ENCODE peak calls at places on chromosomes 3 and 15, in four cellular contexts. R, Y, A and D are unnamed samples.

GRCh38 chr3:186930143-186930638 is at the start of gene ST6GAL1:
- DNase-seq in R (peak; percentile 89), Y (peak; percentile 87), A (peak; percentile 66), D (peak; percentile 84)

GRCh38 chr3:129822679-129823078 is 70.8 kb downstream of the TMCC1 start:
- DNase-seq in R (no peak), Y (no peak), A (peak; percentile 72), D (no peak)

GRCh38 chr3:69541059-69541471 is 155.2 kb upstream of the FRMD4B start:
- DNase-seq in R (no peak), Y (no peak), A (no peak), D (no peak)

GRCh38 chr3:168044049-168044448 is 51.7 kb downstream of the GOLIM4 start:
- DNase-seq in R (no peak), Y (no peak), A (no peak), D (no peak)

GRCh38 chr3:12405432-12406272 is 78.6 kb upstream of the TSEN2 start:
- DNase-seq in R (peak; percentile 45), Y (no peak), A (peak; percentile 97), D (no peak)

GRCh38 chr3:51705276-51706020 is 1.4 kb upstream of the GRM2 start:
- DNase-seq in R (peak; percentile 82), Y (no peak), A (no peak), D (no peak)

GRCh38 chr15:49675051-49675450 is 54.2 kb downstream of the DTWD1 start:
- DNase-seq in R (no peak), Y (no peak), A (peak; percentile 95), D (no peak)

GRCh38 chr3:129501630-129502029 is 26.8 kb upstream of the RHO start:
- DNase-seq in R (no peak), Y (no peak), A (no peak), D (no peak)

GRCh38 chr3:21436846-21437245 is 314.2 kb downstream of the ZNF385D start:
- DNase-seq in R (no peak), Y (no peak), A (no peak), D (no peak)

GRCh38 chr3:54932606-54933005 is 4.7 kb upstream of the LRTM1 start:
- DNase-seq in R (no peak), Y (no peak), A (no peak), D (no peak)

GRCh38 chr3:9940746-9941145 is 7.1 kb downstream of the CRELD1 start:
- DNase-seq in R (no peak), Y (no peak), A (no peak), D (no peak)

GRCh38 chr3:195900426-195901355 is 7.7 kb downstream of the TNK2 start:
- DNase-seq in R (peak; percentile 98), Y (no peak), A (no peak), D (peak; percentile 59)

GRCh38 chr3:158508481-158508880 is 62.5 kb upstream of the MLF1 start:
- DNase-seq in R (no peak), Y (no peak), A (peak; percentile 31), D (no peak)

GRCh38 chr15:52021128-52021671 is 2.2 kb downstream of the MAPK6 start:
- DNase-seq in R (peak; percentile 96), Y (peak; percentile 78), A (peak; percentile 95), D (peak; percentile 74)

GRCh38 chr3:167892204-167892603 is 156.7 kb downstream of the SERPINI1 start:
- DNase-seq in R (no peak), Y (no peak), A (no peak), D (no peak)

GRCh38 chr3:142645236-142645793 is 49.1 kb downstream of the PLS1 start:
- DNase-seq in R (peak; percentile 13), Y (no peak), A (peak; percentile 64), D (no peak)

GRCh38 chr3:194311000-194311399 is 40.1 kb downstream of the CPN2 start:
- DNase-seq in R (no peak), Y (no peak), A (no peak), D (no peak)

GRCh38 chr3:173635826-173636225 is 238.3 kb downstream of the NLGN1 start:
- DNase-seq in R (no peak), Y (no peak), A (no peak), D (no peak)

GRCh38 chr3:118102737-118103136 is 931.9 kb downstream of the IGSF11 start:
- DNase-seq in R (no peak), Y (no peak), A (no peak), D (no peak)

GRCh38 chr3:120497318-120497717 is 46.5 kb upstream of the FSTL1 start:
- DNase-seq in R (peak; percentile 55), Y (no peak), A (peak; percentile 99), D (no peak)

GRCh38 chr3:113096158-113096893 is 105.5 kb downstream of the GTPBP8 start:
- DNase-seq in R (no peak), Y (no peak), A (peak; percentile 67), D (no peak)

GRCh38 chr15:67720556-67721175 is 104.6 kb upstream of the SKOR1 start:
- DNase-seq in R (no peak), Y (no peak), A (no peak), D (peak; percentile 14)
- TF ChIP-seq CTCF in R (no peak), Y (no peak), A (no peak), D (no peak)

DNA sequence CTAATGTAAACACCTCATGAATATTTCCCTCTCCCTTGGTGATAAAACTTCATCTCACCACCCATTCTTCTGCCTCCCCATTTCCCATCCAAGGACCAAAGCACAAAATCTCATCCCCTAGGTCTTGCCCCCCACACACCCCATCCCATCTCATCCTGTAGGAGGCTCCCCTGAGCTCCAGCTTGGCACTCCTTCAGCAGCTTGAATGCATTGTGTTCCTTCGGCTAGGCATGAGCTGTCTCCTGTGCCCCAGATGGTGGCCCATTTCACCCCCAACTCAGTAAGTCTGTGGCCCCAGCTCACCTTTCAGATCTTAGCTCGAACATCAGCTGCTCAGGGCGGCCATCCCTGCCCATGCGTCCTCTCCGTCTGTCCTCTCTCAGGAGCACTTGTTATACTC is 203.6 kb upstream of the NR2F2 start:
- DNase-seq in R (no peak), Y (no peak), A (no peak), D (no peak)
- TF ChIP-seq CTCF in R (no peak), Y (no peak), A (no peak), D (no peak)

DNA sequence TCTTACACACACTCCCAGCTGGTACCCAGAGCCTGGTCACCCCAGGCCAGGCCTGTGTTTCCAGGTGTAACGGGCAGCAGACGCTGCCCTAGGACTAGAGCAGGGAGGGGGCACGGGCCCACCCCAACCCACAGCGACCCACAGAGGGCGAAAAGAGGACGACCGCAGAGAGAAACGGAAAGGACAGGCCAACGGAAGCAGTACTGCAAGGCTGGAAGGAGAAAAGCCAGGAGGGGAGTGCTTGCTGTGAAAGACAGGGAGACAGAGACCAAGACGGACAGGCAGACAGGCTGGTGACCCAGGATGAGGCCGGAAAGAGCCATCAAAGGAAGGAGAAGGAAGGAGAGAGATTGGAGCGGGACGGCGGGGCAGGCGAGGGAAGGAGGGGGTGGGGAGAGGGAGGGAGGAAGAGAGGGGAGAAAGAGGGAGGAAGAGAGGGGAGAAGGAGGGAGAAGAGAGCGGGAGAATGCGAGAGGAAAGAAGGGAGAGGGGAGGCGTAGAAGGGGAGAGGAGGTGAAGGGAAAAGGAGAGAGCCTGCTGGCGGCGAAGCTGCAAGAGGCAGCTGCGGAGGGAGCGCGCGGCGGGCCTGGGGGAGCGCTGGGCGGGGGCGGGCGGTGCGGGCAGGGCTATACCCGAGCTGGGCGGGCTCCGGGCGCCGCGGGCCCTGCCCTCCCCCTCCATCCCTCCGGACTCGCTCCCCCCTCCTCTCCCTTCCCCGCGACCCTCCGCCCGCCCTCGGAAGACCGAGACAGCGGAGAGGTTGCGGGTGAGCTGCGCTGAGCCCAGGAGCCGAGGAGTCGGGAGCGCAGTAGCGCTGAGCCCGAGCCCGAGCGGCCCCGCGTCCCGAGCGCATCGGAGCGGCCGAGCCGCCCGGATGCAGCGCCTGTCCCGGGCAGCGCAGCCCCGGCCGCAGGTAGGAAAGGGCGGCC is at the start of gene SLC6A1:
- DNase-seq in R (no peak), Y (no peak), A (no peak), D (no peak)
- TF ChIP-seq CTCF in R (no peak), Y (no peak), A (no peak), D (no peak)

DNA sequence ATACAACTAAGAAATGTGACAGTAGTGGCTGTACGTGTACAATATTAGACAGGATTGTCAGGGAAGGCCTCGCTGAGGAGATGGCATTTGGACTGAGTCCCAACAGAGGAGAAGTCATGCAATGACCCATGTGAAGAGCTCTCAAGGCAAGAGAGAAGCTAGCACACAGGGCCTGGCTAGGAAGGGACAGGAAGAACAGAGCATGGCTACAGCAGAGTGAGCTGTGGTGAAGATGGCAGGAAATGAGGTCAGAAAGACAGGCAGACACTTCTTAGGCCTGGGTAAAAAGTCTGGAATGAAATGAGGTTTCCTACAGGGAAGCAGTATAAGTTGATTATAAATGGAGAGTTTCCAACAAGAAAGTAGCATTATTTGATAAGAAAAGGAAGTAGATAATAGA is 33.2 kb upstream of the LEKR1 start:
- DNase-seq in R (no peak), Y (no peak), A (peak; percentile 49), D (no peak)
- TF ChIP-seq CTCF in R (no peak), Y (no peak), A (no peak), D (no peak)

DNA sequence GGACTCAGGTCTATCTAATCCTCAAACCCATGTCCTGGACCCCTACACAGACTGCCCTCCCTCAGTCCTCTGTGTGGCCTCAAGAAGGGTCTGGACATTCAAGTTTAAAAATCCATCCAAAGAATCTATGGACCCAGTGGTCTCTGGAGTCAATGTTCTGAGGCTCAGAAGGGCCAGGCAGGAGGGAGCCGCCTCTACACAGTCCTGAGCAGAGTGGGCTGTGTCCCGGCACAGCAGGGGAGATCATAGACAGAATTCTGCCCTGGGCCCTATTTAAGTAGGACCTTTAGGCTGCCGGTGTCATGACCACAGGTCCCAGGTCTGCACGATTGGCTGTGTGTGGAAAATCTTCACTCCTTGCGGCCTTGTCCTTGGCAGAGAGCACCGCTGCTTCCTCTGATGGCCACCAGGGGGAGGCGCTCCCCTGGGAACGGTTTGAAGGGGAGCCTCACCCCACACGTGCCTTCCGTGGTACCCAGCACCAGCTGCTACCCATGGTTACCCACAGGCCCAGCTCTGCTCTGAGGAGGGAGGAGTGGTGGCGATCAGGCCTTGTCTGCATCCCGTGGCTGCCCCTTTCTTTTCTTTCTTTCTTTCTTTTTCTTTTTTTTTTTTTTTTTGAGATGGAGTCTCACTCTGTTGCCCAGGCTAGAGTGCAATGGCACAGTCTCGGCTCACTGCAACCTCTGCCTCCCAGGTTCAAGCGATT is 37.9 kb downstream of the CHRD start:
- DNase-seq in R (no peak), Y (peak; percentile 82), A (peak; percentile 73), D (peak; percentile 83)
- TF ChIP-seq CTCF in R (peak; percentile 87), Y (peak; percentile 77), A (peak; percentile 99), D (peak; percentile 86)

GRCh38 chr15:58473720-58474119 is 41.9 kb downstream of the LIPC start:
- DNase-seq in R (no peak), Y (peak; percentile 36), A (peak; percentile 90), D (peak; percentile 37)
- TF ChIP-seq CTCF in R (no peak), Y (no peak), A (no peak), D (no peak)

DNA sequence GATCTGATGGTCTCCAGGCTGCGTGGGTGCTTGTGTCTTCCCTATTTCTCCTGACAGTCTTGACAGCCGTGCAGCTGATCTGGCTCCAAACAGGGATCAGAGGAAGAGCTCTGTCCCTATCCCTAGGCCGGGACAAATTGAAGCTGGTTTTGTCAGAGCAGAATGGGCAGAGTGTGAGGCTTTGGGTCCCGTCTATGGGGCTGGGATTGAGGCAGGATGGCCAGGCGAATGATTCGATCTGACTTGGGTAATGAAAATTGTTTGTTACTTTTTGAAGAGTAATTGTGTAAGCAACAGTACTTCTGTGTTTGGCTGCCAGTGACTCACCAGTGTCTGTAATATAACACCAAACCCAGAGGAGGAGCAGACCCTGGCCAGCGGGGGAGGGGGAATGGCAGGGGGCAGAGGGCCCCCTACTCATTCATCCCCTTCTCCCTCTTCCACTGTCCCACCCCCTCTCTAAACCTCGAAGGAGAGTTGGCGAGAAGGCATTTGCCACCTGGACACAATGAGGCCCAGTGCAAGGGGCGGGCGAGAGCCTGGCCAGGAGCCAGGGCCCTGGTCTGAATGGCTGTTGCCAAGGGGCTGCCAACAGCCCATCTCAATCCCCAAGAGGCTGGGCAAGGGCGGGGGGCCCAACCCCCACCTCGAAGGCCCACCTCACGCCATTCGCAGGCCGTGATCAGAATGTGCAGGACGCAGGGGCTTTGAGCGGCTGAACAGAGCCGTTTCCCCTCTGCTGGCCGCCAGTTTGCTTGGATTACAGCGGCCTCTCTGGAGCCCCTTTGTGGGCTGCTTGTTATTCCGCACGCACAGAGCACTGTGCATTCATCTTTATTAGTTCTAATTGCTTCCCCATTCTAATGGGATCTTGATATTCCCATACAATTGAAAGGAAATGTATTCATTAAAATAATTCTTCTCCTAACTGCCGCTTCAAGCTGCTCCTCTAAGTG is 5.1 kb upstream of the MAGEF1 start:
- DNase-seq in R (peak; percentile 91), Y (peak; percentile 6), A (peak; percentile 49), D (no peak)
- TF ChIP-seq CTCF in R (no peak), Y (no peak), A (no peak), D (no peak)